ENCODE peak calls at places on chromosomes 11 and 22, in ten cellular contexts. K, Z, M, N, W, B, Y, E, D and A are unnamed samples.

GRCh38 chr11:65279713-65280459 is 18.1 kb downstream of the POLA2 start:
- DNase-seq in K (peak; percentile 79), Z (no peak), M (peak; percentile 39), N (no peak), W (peak; percentile 84), B (no peak), Y (no peak), E (no peak), D (no peak), A (no peak)

GRCh38 chr22:24751518-24751917 is 23.0 kb downstream of the PIWIL3 start:
- DNase-seq in K (no peak), Z (no peak), M (no peak), N (no peak), W (no peak), B (no peak), Y (no peak), E (no peak), D (no peak), A (no peak)

GRCh38 chr11:124475265-124475664 is 29.8 kb upstream of the OR8B8 start:
- DNase-seq in K (no peak), Z (no peak), M (no peak), N (no peak), W (no peak), B (no peak), Y (no peak), E (no peak), D (no peak), A (no peak)

GRCh38 chr11:47412152-47412746 is 3.9 kb downstream of the SLC39A13 start:
- DNase-seq in K (no peak), Z (peak; percentile 86), M (peak; percentile 74), N (no peak), W (peak; percentile 68), B (peak; percentile 68), Y (peak; percentile 81), E (peak; percentile 40), D (peak; percentile 52), A (peak; percentile 76)

GRCh38 chr22:24208012-24208749 is 26.9 kb downstream of the SUSD2 start:
- DNase-seq in K (no peak), Z (no peak), M (peak; percentile 89), N (no peak), W (peak; percentile 96), B (no peak), Y (no peak), E (peak; percentile 40), D (no peak), A (no peak)

GRCh38 chr11:17594686-17595192 is 47.7 kb downstream of the OTOG start:
- DNase-seq in K (no peak), Z (no peak), M (no peak), N (peak; percentile 31), W (no peak), B (no peak), Y (no peak), E (no peak), D (peak; percentile 5), A (no peak)

GRCh38 chr11:8640305-8640932 is 42.0 kb downstream of the TRIM66 start:
- DNase-seq in K (no peak), Z (no peak), M (no peak), N (no peak), W (no peak), B (no peak), Y (no peak), E (no peak), D (no peak), A (no peak)

GRCh38 chr11:44024977-44025376 is 22.8 kb upstream of the ACCSL start:
- DNase-seq in K (no peak), Z (no peak), M (no peak), N (no peak), W (no peak), B (no peak), Y (no peak), E (no peak), D (no peak), A (no peak)

GRCh38 chr22:48720662-48721393 is 1106.8 kb downstream of the BRD1 start:
- DNase-seq in K (peak; percentile 31), Z (peak; percentile 45), M (no peak), N (no peak), W (no peak), B (no peak), Y (peak; percentile 48), E (no peak), D (no peak), A (no peak)

GRCh38 chr11:60914620-60915249 is 777 bp downstream of the TMEM109 start:
- DNase-seq in K (no peak), Z (no peak), M (peak; percentile 41), N (no peak), W (no peak), B (peak; percentile 33), Y (peak; percentile 75), E (peak; percentile 32), D (peak; percentile 52), A (peak; percentile 45)

GRCh38 chr11:2530855-2531200 is 86.0 kb downstream of the KCNQ1 start:
- DNase-seq in K (peak; percentile 37), Z (no peak), M (no peak), N (no peak), W (no peak), B (no peak), Y (peak; percentile 58), E (no peak), D (no peak), A (no peak)

GRCh38 chr11:19980388-19980787 is 179.9 kb downstream of the DBX1 start:
- DNase-seq in K (no peak), Z (no peak), M (no peak), N (no peak), W (no peak), B (no peak), Y (no peak), E (no peak), D (no peak), A (no peak)

GRCh38 chr11:24963879-24964278 is 467.0 kb downstream of the LUZP2 start:
- DNase-seq in K (no peak), Z (no peak), M (peak; percentile 19), N (no peak), W (no peak), B (no peak), Y (no peak), E (no peak), D (no peak), A (no peak)

GRCh38 chr22:21755855-21756284 is 20.3 kb upstream of the YPEL1 start:
- DNase-seq in K (no peak), Z (no peak), M (no peak), N (no peak), W (no peak), B (no peak), Y (no peak), E (no peak), D (no peak), A (no peak)

GRCh38 chr22:30375312-30375849 is 11.8 kb downstream of the RNF215 start:
- DNase-seq in K (no peak), Z (no peak), M (no peak), N (no peak), W (no peak), B (no peak), Y (no peak), E (no peak), D (no peak), A (no peak)

GRCh38 chr11:106624377-106624776 is 393.9 kb downstream of the GUCY1A2 start:
- DNase-seq in K (no peak), Z (no peak), M (peak; percentile 21), N (no peak), W (no peak), B (no peak), Y (no peak), E (no peak), D (no peak), A (no peak)
- H3K9me3 ChIP-seq in K (no peaks in the 10 kb centered on the region), Z (no peaks in the 10 kb centered on the region), M (no peaks in the 10 kb centered on the region), N (no peaks in the 10 kb centered on the region), W (no peaks in the 10 kb centered on the region), B (no peaks in the 10 kb centered on the region), Y (no peaks in the 10 kb centered on the region), E (no peaks in the 10 kb centered on the region), D (no peaks in the 10 kb centered on the region), A (peaks cover 15% of the 10 kb centered on the region)

DNA sequence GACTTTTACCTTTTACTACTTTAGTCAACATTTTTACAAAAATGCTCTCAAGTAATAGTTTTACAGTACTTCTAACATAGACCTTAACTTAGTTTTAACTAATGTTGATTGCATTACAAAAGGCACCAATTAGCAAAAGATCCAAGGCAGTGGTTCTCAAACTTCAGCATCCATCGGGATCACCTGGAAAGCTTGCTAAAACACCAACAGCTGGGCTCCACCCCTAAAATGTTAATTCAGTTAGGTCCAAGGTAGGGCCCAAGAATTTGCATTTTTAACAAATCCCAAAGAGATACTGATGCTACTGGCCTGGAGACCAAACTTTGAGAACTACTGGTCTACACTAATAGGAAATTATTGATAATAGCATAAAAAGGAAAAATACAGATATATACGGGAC is 5.9 kb downstream of the MTMR2 start:
- DNase-seq in K (no peak), Z (no peak), M (no peak), N (no peak), W (no peak), B (no peak), Y (no peak), E (no peak), D (no peak), A (no peak)
- H3K4me1 ChIP-seq in K (peaks cover 35% of the 10 kb centered on the region), Z (no peaks in the 10 kb centered on the region), M (peaks cover 9% of the 10 kb centered on the region), N (peaks cover 43% of the 10 kb centered on the region), W (peaks cover 44% of the 10 kb centered on the region), B (peaks cover 4% of the 10 kb centered on the region), Y (peaks cover 17% of the 10 kb centered on the region), E (peaks cover 22% of the 10 kb centered on the region), D (no peaks in the 10 kb centered on the region), A (peaks cover 2% of the 10 kb centered on the region)

GRCh38 chr11:12598330-12599256 is 75.6 kb upstream of the TEAD1 start:
- DNase-seq in K (no peak), Z (no peak), M (peak; percentile 94), N (no peak), W (no peak), B (no peak), Y (no peak), E (no peak), D (no peak), A (peak; percentile 24)

GRCh38 chr11:12600829-12601228 is 73.4 kb upstream of the TEAD1 start:
- DNase-seq in K (no peak), Z (no peak), M (no peak), N (no peak), W (no peak), B (no peak), Y (no peak), E (no peak), D (no peak), A (peak; percentile 7)

GRCh38 chr11:12602421-12602820 is 71.8 kb upstream of the TEAD1 start:
- DNase-seq in K (no peak), Z (no peak), M (peak; percentile 76), N (no peak), W (no peak), B (no peak), Y (no peak), E (no peak), D (no peak), A (no peak)

GRCh38 chr11:12603362-12604088 is 70.7 kb upstream of the TEAD1 start:
- DNase-seq in K (no peak), Z (no peak), M (no peak), N (no peak), W (no peak), B (no peak), Y (no peak), E (no peak), D (no peak), A (no peak)

GRCh38 chr11:12599408-12600143 is 74.6 kb upstream of the TEAD1 start:
- DNase-seq in K (no peak), Z (peak; percentile 76), M (peak; percentile 69), N (no peak), W (peak; percentile 69), B (peak; percentile 55), Y (peak; percentile 93), E (peak; percentile 75), D (peak; percentile 65), A (no peak)
- TF ChIP-seq CTCF in K (peak; percentile 59), Z (peak; percentile 62), M (peak; percentile 91), N (peak; percentile 23), W (peak; percentile 80), B (peak; percentile 68), Y (peak; percentile 77), E (peak; percentile 76), D (peak; percentile 75), A (peak; percentile 53)

GRCh38 chr22:47716890-47717615 is 954.6 kb downstream of the TBC1D22A start:
- DNase-seq in K (no peak), Z (no peak), M (no peak), N (no peak), W (no peak), B (no peak), Y (no peak), E (no peak), D (no peak), A (no peak)
- H3K9me3 ChIP-seq in K (no peaks in the 10 kb centered on the region), Z (no peaks in the 10 kb centered on the region), M (no peaks in the 10 kb centered on the region), N (no peaks in the 10 kb centered on the region), W (no peaks in the 10 kb centered on the region), B (no peaks in the 10 kb centered on the region), Y (no peaks in the 10 kb centered on the region), E (no peaks in the 10 kb centered on the region), D (no peaks in the 10 kb centered on the region), A (no peaks in the 10 kb centered on the region)